ENCODE peak calls at places on chromosomes 4 and X, in nine cellular contexts. E is mucosa of gallbladder, U is AG20443, H is NCI-H1417, O is progenitor cell of endocrine pancreas, I is frontal cortex, J is kidney glomerular epithelial cell, X is NCI-H1436, S is GM12891. T is an unnamed sample.

GRCh38 chr4:38280323-38280706 is 320.1 kb downstream of the PTTG2 start:
- DNase-seq in E (no peak), U (no peak), H (no peak), O (no peak), I (no peak), J (no peak), X (no peak), S (no peak), T (no peak)

GRCh38 chr4:38320349-38320707 is 343.7 kb upstream of the KLF3 start:
- DNase-seq in E (no peak), U (no peak), H (no peak), O (no peak), I (no peak), J (no peak), X (no peak), S (no peak), T (no peak)

GRCh38 chrX:150348365-150348764 is 14.8 kb upstream of the MAMLD1 start:
- DNase-seq in E (no peak), U (peak), H (no peak), O (no peak), I (no peak), J (peak), X (no peak), S (no peak), T (no peak)

GRCh38 chrX:110853610-110854009 is 58.0 kb upstream of the CHRDL1 start:
- DNase-seq in E (peak), U (peak), H (peak), O (no peak), I (no peak), J (no peak), X (peak), S (no peak), T (peak)

GRCh38 chrX:39196192-39197102 is 395.2 kb downstream of the MID1IP1 start:
- DNase-seq in E (no peak), U (peak), H (no peak), O (no peak), I (no peak), J (peak), X (peak), S (peak), T (peak)

GRCh38 chr4:6308890-6309643 is 39.4 kb downstream of the WFS1 start:
- DNase-seq in E (no peak), U (no peak), H (peak), O (peak), I (no peak), J (no peak), X (no peak), S (no peak), T (peak)

GRCh38 chrX:128458888-128459287 is 406.7 kb upstream of the ACTRT1 start:
- DNase-seq in E (no peak), U (no peak), H (no peak), O (no peak), I (no peak), J (peak), X (no peak), S (no peak), T (no peak)

GRCh38 chr4:20487852-20488251 is 212.4 kb upstream of the PACRGL start:
- DNase-seq in E (no peak), U (peak), H (no peak), O (no peak), I (no peak), J (no peak), X (no peak), S (no peak), T (no peak)

GRCh38 chr4:157994863-157995262 is 178.0 kb downstream of the GASK1B start:
- DNase-seq in E (no peak), U (no peak), H (peak), O (no peak), I (no peak), J (no peak), X (no peak), S (no peak), T (no peak)

GRCh38 chr4:90293320-90293719 is 166.1 kb downstream of the CCSER1 start:
- DNase-seq in E (no peak), U (no peak), H (peak), O (no peak), I (no peak), J (no peak), X (no peak), S (no peak), T (no peak)